ENCODE peak calls at places on chromosome 3, in seven cellular contexts. Z is gastrocnemius medialis; O is stimulated activated naive CD8-positive, alpha-beta T cell treated with anti-CD3 and anti-CD28 coated beads, Interleukin-15, amount 100 ng/mL, for 72 hours; I is posterior cingulate gyrus; L is retina; J is memory B cell; M is T-helper 1 cell. K is an unnamed sample.

GRCh38 chr3:190314741-190315140 is 7.5 kb downstream of the CLDN1 start:
- DNase-seq in Z (no peak), M (no peak), I (no peak), O (no peak), J (no peak), L (no peak), K (no peak)

GRCh38 chr3:23479615-23480323 is 276.6 kb downstream of the UBE2E2 start:
- DNase-seq in O (no peak), I (no peak), M (no peak), Z (no peak), J (no peak), L (no peak), K (no peak)

GRCh38 chr3:45765286-45765851 is 31.0 kb downstream of the SLC6A20 start:
- DNase-seq in O (no peak), I (no peak), M (no peak), Z (no peak), L (no peak), J (no peak), K (no peak)

GRCh38 chr3:7242303-7242635 is 381.4 kb downstream of the GRM7 start:
- DNase-seq in Z (no peak), M (no peak), J (no peak), L (no peak), I (no peak), O (no peak), K (no peak)

GRCh38 chr3:56926513-56927282 is 124.9 kb upstream of the ARHGEF3 start:
- DNase-seq in L (no peak), O (no peak), I (no peak), M (no peak), J (no peak), Z (no peak), K (no peak)

GRCh38 chr3:23819599-23820360 is 14.0 kb downstream of the UBE2E1 start:
- DNase-seq in I (peak; percentile 63), M (no peak), O (no peak), J (no peak), L (no peak), Z (no peak), K (no peak)

GRCh38 chr3:188779537-188779936 is 392.2 kb upstream of the TPRG1 start:
- DNase-seq in M (no peak), O (no peak), I (no peak), Z (no peak), J (no peak), L (no peak), K (no peak)

GRCh38 chr3:110456001-110456400 is 615.6 kb upstream of the NECTIN3 start:
- DNase-seq in Z (no peak), J (no peak), M (no peak), I (no peak), L (no peak), O (no peak), K (no peak)

GRCh38 chr3:78970656-78971055 is 797.1 kb downstream of the ROBO1 start:
- DNase-seq in Z (no peak), O (no peak), L (no peak), I (no peak), M (no peak), J (no peak), K (no peak)

GRCh38 chr3:126364130-126364695 is 7.0 kb upstream of the KLF15 start:
- DNase-seq in Z (peak; percentile 10), O (no peak), J (no peak), M (no peak), I (no peak), L (no peak), K (no peak)

GRCh38 chr3:47421741-47422649 is 41.2 kb downstream of the PTPN23 start:
- DNase-seq in Z (peak; percentile 63), O (no peak), J (no peak), L (no peak), M (no peak), I (no peak), K (no peak)

K was measured in stimulated activated naive B cell treated with anti-CD40 and anti-IgM and Interleukin-4, amounts not matched to agents 10 μg/mL and 1 μg/mL and 100 μg/mL, for 72 hours.